ENCODE peak calls at places on chromosomes 1 and 21, in eight cellular contexts. One of them, this sample, is unnamed.
A peak's percentile ranks its signal among the peaks of the same experiment; 100 is the strongest.

GRCh38 chr1:91569411-91570104 is 68.9 kb downstream of the CDC7 start:
- DNase-seq in cardiac fibroblast: peak; percentile 94
- DNase-seq in sigmoid colon: peak; percentile 93
- DNase-seq in fibroblast of mammary gland: peak; percentile 98
- DNase-seq in GM13976: peak; percentile 1
- DNase-seq in A549: peak; percentile 25
- DNase-seq in substantia nigra: no peak
- DNase-seq in T1000: peak; percentile 78
- DNase-seq in this sample: no peak

GRCh38 chr1:20143318-20143717 is 4.2 kb downstream of the PLA2G2F start:
- DNase-seq in cardiac fibroblast: no peak
- DNase-seq in sigmoid colon: peak; percentile 40
- DNase-seq in fibroblast of mammary gland: no peak
- DNase-seq in GM13976: no peak
- DNase-seq in A549: no peak
- DNase-seq in substantia nigra: no peak
- DNase-seq in T1000: no peak
- DNase-seq in this sample: no peak

GRCh38 chr1:243266231-243266630 is 10.4 kb downstream of the SDCCAG8 start:
- DNase-seq in cardiac fibroblast: no peak
- DNase-seq in sigmoid colon: no peak
- DNase-seq in fibroblast of mammary gland: no peak
- DNase-seq in GM13976: no peak
- DNase-seq in A549: no peak
- DNase-seq in substantia nigra: no peak
- DNase-seq in T1000: no peak
- DNase-seq in this sample: no peak

GRCh38 chr1:26324550-26324949 is 6.8 kb downstream of the CD52 start:
- DNase-seq in cardiac fibroblast: no peak
- DNase-seq in sigmoid colon: no peak
- DNase-seq in fibroblast of mammary gland: no peak
- DNase-seq in GM13976: no peak
- DNase-seq in A549: no peak
- DNase-seq in substantia nigra: no peak
- DNase-seq in T1000: no peak
- DNase-seq in this sample: no peak

GRCh38 chr21:37044643-37045042 is 28.2 kb downstream of the PIGP start:
- DNase-seq in cardiac fibroblast: no peak
- DNase-seq in sigmoid colon: no peak
- DNase-seq in fibroblast of mammary gland: no peak
- DNase-seq in GM13976: no peak
- DNase-seq in A549: no peak
- DNase-seq in substantia nigra: no peak
- DNase-seq in T1000: no peak
- DNase-seq in this sample: no peak

GRCh38 chr1:26170472-26170821 is 739 bp downstream of the ZNF593 start:
- DNase-seq in cardiac fibroblast: no peak
- DNase-seq in sigmoid colon: no peak
- DNase-seq in fibroblast of mammary gland: no peak
- DNase-seq in GM13976: no peak
- DNase-seq in A549: no peak
- DNase-seq in substantia nigra: no peak
- DNase-seq in T1000: no peak
- DNase-seq in this sample: no peak

GRCh38 chr1:162696286-162696862 is 64.1 kb downstream of the DDR2 start:
- DNase-seq in cardiac fibroblast: peak; percentile 98
- DNase-seq in sigmoid colon: peak; percentile 95
- DNase-seq in fibroblast of mammary gland: peak; percentile 95
- DNase-seq in GM13976: no peak
- DNase-seq in A549: no peak
- DNase-seq in substantia nigra: peak; percentile 13
- DNase-seq in T1000: peak; percentile 44
- DNase-seq in this sample: no peak

GRCh38 chr1:22416555-22417454 is 34.8 kb upstream of the ZBTB40 start:
- DNase-seq in cardiac fibroblast: peak; percentile 78
- DNase-seq in sigmoid colon: no peak
- DNase-seq in fibroblast of mammary gland: peak; percentile 68
- DNase-seq in GM13976: peak; percentile 84
- DNase-seq in A549: peak; percentile 74
- DNase-seq in substantia nigra: peak; percentile 8
- DNase-seq in T1000: peak; percentile 39
- DNase-seq in this sample: peak; percentile 67

GRCh38 chr1:156096640-156097391 is 14.6 kb upstream of the MEX3A start:
- DNase-seq in cardiac fibroblast: peak; percentile 89
- DNase-seq in sigmoid colon: peak; percentile 96
- DNase-seq in fibroblast of mammary gland: peak; percentile 83
- DNase-seq in GM13976: peak; percentile 88
- DNase-seq in A549: peak; percentile 93
- DNase-seq in substantia nigra: peak; percentile 51
- DNase-seq in T1000: peak; percentile 83
- DNase-seq in this sample: peak; percentile 94

GRCh38 chr1:184740344-184740743 is 14.3 kb downstream of the EDEM3 start:
- DNase-seq in cardiac fibroblast: no peak
- DNase-seq in sigmoid colon: no peak
- DNase-seq in fibroblast of mammary gland: no peak
- DNase-seq in GM13976: no peak
- DNase-seq in A549: no peak
- DNase-seq in substantia nigra: no peak
- DNase-seq in T1000: no peak
- DNase-seq in this sample: no peak

GRCh38 chr21:44930543-44930981 is 9.3 kb upstream of the SLX9 start:
- DNase-seq in cardiac fibroblast: no peak
- DNase-seq in sigmoid colon: no peak
- DNase-seq in fibroblast of mammary gland: no peak
- DNase-seq in GM13976: peak; percentile 58
- DNase-seq in A549: no peak
- DNase-seq in substantia nigra: no peak
- DNase-seq in T1000: no peak
- DNase-seq in this sample: no peak

GRCh38 chr1:31944205-31945089 is 6.3 kb upstream of the PTP4A2 start:
- DNase-seq in cardiac fibroblast: peak; percentile 98
- DNase-seq in sigmoid colon: peak; percentile 95
- DNase-seq in fibroblast of mammary gland: peak; percentile 93
- DNase-seq in GM13976: peak; percentile 93
- DNase-seq in A549: peak; percentile 77
- DNase-seq in substantia nigra: no peak
- DNase-seq in T1000: peak; percentile 39
- DNase-seq in this sample: peak; percentile 6

GRCh38 chr1:11151854-11152612 is 37.1 kb upstream of the ANGPTL7 start:
- DNase-seq in cardiac fibroblast: no peak
- DNase-seq in sigmoid colon: peak; percentile 21
- DNase-seq in fibroblast of mammary gland: peak; percentile 13
- DNase-seq in GM13976: no peak
- DNase-seq in A549: no peak
- DNase-seq in substantia nigra: no peak
- DNase-seq in T1000: no peak
- DNase-seq in this sample: no peak

GRCh38 chr1:225454733-225455132 is 26.9 kb upstream of the LBR start:
- DNase-seq in cardiac fibroblast: peak; percentile 63
- DNase-seq in sigmoid colon: peak; percentile 67
- DNase-seq in fibroblast of mammary gland: peak; percentile 84
- DNase-seq in GM13976: peak; percentile 45
- DNase-seq in A549: peak; percentile 89
- DNase-seq in substantia nigra: no peak
- DNase-seq in T1000: no peak
- DNase-seq in this sample: peak; percentile 37